ENCODE peak calls at places on chromosomes 3 and 15, in six cellular contexts. One of them, this sample, is unnamed.

GRCh38 chr3:99586680-99587079 is 51.7 kb upstream of the COL8A1 start:
- DNase-seq in heart left ventricle: no peak
- DNase-seq in cardiac muscle cell: no peak
- DNase-seq in suprapubic skin: no peak
- DNase-seq in fibroblast of lung: peak; percentile 25
- DNase-seq in lower lobe of right lung: no peak
- DNase-seq in this sample: no peak

GRCh38 chr15:101562428-101563059 is 73.0 kb upstream of the PCSK6 start:
- DNase-seq in heart left ventricle: no peak
- DNase-seq in cardiac muscle cell: no peak
- DNase-seq in suprapubic skin: no peak
- DNase-seq in fibroblast of lung: no peak
- DNase-seq in lower lobe of right lung: no peak
- DNase-seq in this sample: peak; percentile 14

GRCh38 chr15:50458301-50458700 is 34.1 kb downstream of the USP8 start:
- DNase-seq in heart left ventricle: no peak
- DNase-seq in cardiac muscle cell: peak; percentile 34
- DNase-seq in suprapubic skin: no peak
- DNase-seq in fibroblast of lung: peak; percentile 55
- DNase-seq in lower lobe of right lung: no peak
- DNase-seq in this sample: no peak

GRCh38 chr3:143433787-143434378 is 314.3 kb downstream of the CHST2 start:
- DNase-seq in heart left ventricle: no peak
- DNase-seq in cardiac muscle cell: no peak
- DNase-seq in suprapubic skin: no peak
- DNase-seq in fibroblast of lung: no peak
- DNase-seq in lower lobe of right lung: no peak
- DNase-seq in this sample: peak; percentile 42

GRCh38 chr15:97902140-97902780 is 58.2 kb upstream of the ARRDC4 start:
- DNase-seq in heart left ventricle: no peak
- DNase-seq in cardiac muscle cell: peak; percentile 15
- DNase-seq in suprapubic skin: no peak
- DNase-seq in fibroblast of lung: no peak
- DNase-seq in lower lobe of right lung: no peak
- DNase-seq in this sample: no peak

GRCh38 chr3:53102601-53103147 is 27.6 kb downstream of the RFT1 start:
- DNase-seq in heart left ventricle: no peak
- DNase-seq in cardiac muscle cell: no peak
- DNase-seq in suprapubic skin: no peak
- DNase-seq in fibroblast of lung: no peak
- DNase-seq in lower lobe of right lung: no peak
- DNase-seq in this sample: no peak

GRCh38 chr3:168034152-168034928 is 61.4 kb downstream of the GOLIM4 start:
- DNase-seq in heart left ventricle: no peak
- DNase-seq in cardiac muscle cell: peak; percentile 64
- DNase-seq in suprapubic skin: no peak
- DNase-seq in fibroblast of lung: peak; percentile 76
- DNase-seq in lower lobe of right lung: no peak
- DNase-seq in this sample: no peak

GRCh38 chr3:158105124-158105709 is 1.0 kb downstream of the SHOX2 start:
- DNase-seq in heart left ventricle: peak; percentile 17
- DNase-seq in cardiac muscle cell: no peak
- DNase-seq in suprapubic skin: peak; percentile 64
- DNase-seq in fibroblast of lung: no peak
- DNase-seq in lower lobe of right lung: no peak
- DNase-seq in this sample: no peak

GRCh38 chr15:65400760-65401606 is 21.8 kb downstream of the IGDCC4 start:
- DNase-seq in heart left ventricle: peak; percentile 45
- DNase-seq in cardiac muscle cell: peak; percentile 82
- DNase-seq in suprapubic skin: no peak
- DNase-seq in fibroblast of lung: peak; percentile 63
- DNase-seq in lower lobe of right lung: peak; percentile 63
- DNase-seq in this sample: peak; percentile 66

GRCh38 chr15:76840830-76841460 is 64.2 kb downstream of the SCAPER start:
- DNase-seq in heart left ventricle: no peak
- DNase-seq in cardiac muscle cell: peak; percentile 68
- DNase-seq in suprapubic skin: no peak
- DNase-seq in fibroblast of lung: peak; percentile 32
- DNase-seq in lower lobe of right lung: no peak
- DNase-seq in this sample: no peak

GRCh38 chr3:15581471-15582394 is 19.6 kb downstream of the HACL1 start:
- DNase-seq in heart left ventricle: no peak
- DNase-seq in cardiac muscle cell: no peak
- DNase-seq in suprapubic skin: no peak
- DNase-seq in fibroblast of lung: no peak
- DNase-seq in lower lobe of right lung: no peak
- DNase-seq in this sample: no peak

GRCh38 chr3:24069045-24069444 is 124.0 kb downstream of the NR1D2 start:
- DNase-seq in heart left ventricle: no peak
- DNase-seq in cardiac muscle cell: peak; percentile 25
- DNase-seq in suprapubic skin: no peak
- DNase-seq in fibroblast of lung: no peak
- DNase-seq in lower lobe of right lung: no peak
- DNase-seq in this sample: no peak

GRCh38 chr15:67834593-67835348 is 5.1 kb downstream of the RNU6-1 start:
- DNase-seq in heart left ventricle: no peak
- DNase-seq in cardiac muscle cell: no peak
- DNase-seq in suprapubic skin: peak; percentile 70
- DNase-seq in fibroblast of lung: no peak
- DNase-seq in lower lobe of right lung: no peak
- DNase-seq in this sample: no peak

GRCh38 chr3:119891944-119892721 is 110.2 kb downstream of the NR1I2 start:
- DNase-seq in heart left ventricle: peak; percentile 45
- DNase-seq in cardiac muscle cell: peak; percentile 87
- DNase-seq in suprapubic skin: no peak
- DNase-seq in fibroblast of lung: peak; percentile 63
- DNase-seq in lower lobe of right lung: no peak
- DNase-seq in this sample: peak; percentile 48

GRCh38 chr15:41888662-41889253 is 5.1 kb downstream of the SPTBN5 start:
- DNase-seq in heart left ventricle: no peak
- DNase-seq in cardiac muscle cell: no peak
- DNase-seq in suprapubic skin: no peak
- DNase-seq in fibroblast of lung: no peak
- DNase-seq in lower lobe of right lung: no peak
- DNase-seq in this sample: no peak

GRCh38 chr15:49058559-49058958 is 12.3 kb upstream of the SECISBP2L start:
- DNase-seq in heart left ventricle: no peak
- DNase-seq in cardiac muscle cell: no peak
- DNase-seq in suprapubic skin: no peak
- DNase-seq in fibroblast of lung: no peak
- DNase-seq in lower lobe of right lung: no peak
- DNase-seq in this sample: no peak

GRCh38 chr3:22319446-22319845 is 568.4 kb upstream of the ZNF385D start:
- DNase-seq in heart left ventricle: no peak
- DNase-seq in cardiac muscle cell: peak; percentile 11
- DNase-seq in suprapubic skin: no peak
- DNase-seq in fibroblast of lung: peak; percentile 2
- DNase-seq in lower lobe of right lung: no peak
- DNase-seq in this sample: no peak

GRCh38 chr15:39594764-39595620 is 14.1 kb downstream of the THBS1 start:
- DNase-seq in heart left ventricle: no peak
- DNase-seq in cardiac muscle cell: peak; percentile 39
- DNase-seq in suprapubic skin: no peak
- DNase-seq in fibroblast of lung: peak; percentile 63
- DNase-seq in lower lobe of right lung: no peak
- DNase-seq in this sample: no peak

GRCh38 chr3:134364061-134364935 is 9.9 kb downstream of the AMOTL2 start:
- DNase-seq in heart left ventricle: peak; percentile 94
- DNase-seq in cardiac muscle cell: peak; percentile 99
- DNase-seq in suprapubic skin: peak; percentile 95
- DNase-seq in fibroblast of lung: peak; percentile 98
- DNase-seq in lower lobe of right lung: peak; percentile 94
- DNase-seq in this sample: peak; percentile 87

GRCh38 chr3:188407158-188407880 is 253.4 kb downstream of the LPP start:
- DNase-seq in heart left ventricle: no peak
- DNase-seq in cardiac muscle cell: no peak
- DNase-seq in suprapubic skin: no peak
- DNase-seq in fibroblast of lung: peak; percentile 59
- DNase-seq in lower lobe of right lung: no peak
- DNase-seq in this sample: no peak

GRCh38 chr3:140499114-140499757 is 178.6 kb upstream of the TRIM42 start:
- DNase-seq in heart left ventricle: no peak
- DNase-seq in cardiac muscle cell: peak; percentile 6
- DNase-seq in suprapubic skin: no peak
- DNase-seq in fibroblast of lung: peak; percentile 23
- DNase-seq in lower lobe of right lung: no peak
- DNase-seq in this sample: no peak

GRCh38 chr3:150319900-150320299 is 88.2 kb upstream of the TSC22D2 start:
- DNase-seq in heart left ventricle: no peak
- DNase-seq in cardiac muscle cell: peak; percentile 75
- DNase-seq in suprapubic skin: no peak
- DNase-seq in fibroblast of lung: peak; percentile 98
- DNase-seq in lower lobe of right lung: no peak
- DNase-seq in this sample: no peak

GRCh38 chr15:32774022-32774421 is 56.2 kb downstream of the GREM1 start:
- DNase-seq in heart left ventricle: no peak
- DNase-seq in cardiac muscle cell: peak; percentile 53
- DNase-seq in suprapubic skin: no peak
- DNase-seq in fibroblast of lung: peak; percentile 96
- DNase-seq in lower lobe of right lung: no peak
- DNase-seq in this sample: no peak

GRCh38 chr3:185978516-185978915 is 40.7 kb upstream of the TRA2B start:
- DNase-seq in heart left ventricle: no peak
- DNase-seq in cardiac muscle cell: no peak
- DNase-seq in suprapubic skin: no peak
- DNase-seq in fibroblast of lung: no peak
- DNase-seq in lower lobe of right lung: no peak
- DNase-seq in this sample: no peak

GRCh38 chr3:8518138-8518537 is 16.5 kb downstream of the LMCD1 start:
- DNase-seq in heart left ventricle: no peak
- DNase-seq in cardiac muscle cell: peak; percentile 52
- DNase-seq in suprapubic skin: no peak
- DNase-seq in fibroblast of lung: peak; percentile 85
- DNase-seq in lower lobe of right lung: no peak
- DNase-seq in this sample: no peak

GRCh38 chr3:168796339-168796738 is 700.6 kb upstream of the GOLIM4 start:
- DNase-seq in heart left ventricle: no peak
- DNase-seq in cardiac muscle cell: no peak
- DNase-seq in suprapubic skin: no peak
- DNase-seq in fibroblast of lung: no peak
- DNase-seq in lower lobe of right lung: no peak
- DNase-seq in this sample: no peak

GRCh38 chr15:61367953-61368352 is 138.9 kb upstream of the RORA start:
- DNase-seq in heart left ventricle: no peak
- DNase-seq in cardiac muscle cell: no peak
- DNase-seq in suprapubic skin: no peak
- DNase-seq in fibroblast of lung: no peak
- DNase-seq in lower lobe of right lung: no peak
- DNase-seq in this sample: no peak

GRCh38 chr3:44066806-44067205 is 174.9 kb upstream of the TOPAZ1 start:
- DNase-seq in heart left ventricle: no peak
- DNase-seq in cardiac muscle cell: no peak
- DNase-seq in suprapubic skin: no peak
- DNase-seq in fibroblast of lung: no peak
- DNase-seq in lower lobe of right lung: no peak
- DNase-seq in this sample: no peak

GRCh38 chr3:101675709-101676218 is 1.2 kb downstream of the ZBTB11 start:
- DNase-seq in heart left ventricle: peak; percentile 46
- DNase-seq in cardiac muscle cell: no peak
- DNase-seq in suprapubic skin: peak; percentile 80
- DNase-seq in fibroblast of lung: no peak
- DNase-seq in lower lobe of right lung: peak; percentile 66
- DNase-seq in this sample: peak; percentile 50

GRCh38 chr3:101677436-101678286 is 729 bp upstream of the ZBTB11 start:
- DNase-seq in heart left ventricle: no peak
- DNase-seq in cardiac muscle cell: no peak
- DNase-seq in suprapubic skin: peak; percentile 68
- DNase-seq in fibroblast of lung: no peak
- DNase-seq in lower lobe of right lung: no peak
- DNase-seq in this sample: no peak

GRCh38 chr3:101676765-101677435 is at the start of gene ZBTB11:
- DNase-seq in heart left ventricle: peak; percentile 100
- DNase-seq in cardiac muscle cell: peak; percentile 100
- DNase-seq in suprapubic skin: peak; percentile 100
- DNase-seq in fibroblast of lung: peak; percentile 100
- DNase-seq in lower lobe of right lung: peak; percentile 99
- DNase-seq in this sample: peak; percentile 100

GRCh38 chr3:101674518-101674917 is 2.4 kb downstream of the ZBTB11 start:
- DNase-seq in heart left ventricle: no peak
- DNase-seq in cardiac muscle cell: no peak
- DNase-seq in suprapubic skin: no peak
- DNase-seq in fibroblast of lung: no peak
- DNase-seq in lower lobe of right lung: no peak
- DNase-seq in this sample: no peak

DNA sequence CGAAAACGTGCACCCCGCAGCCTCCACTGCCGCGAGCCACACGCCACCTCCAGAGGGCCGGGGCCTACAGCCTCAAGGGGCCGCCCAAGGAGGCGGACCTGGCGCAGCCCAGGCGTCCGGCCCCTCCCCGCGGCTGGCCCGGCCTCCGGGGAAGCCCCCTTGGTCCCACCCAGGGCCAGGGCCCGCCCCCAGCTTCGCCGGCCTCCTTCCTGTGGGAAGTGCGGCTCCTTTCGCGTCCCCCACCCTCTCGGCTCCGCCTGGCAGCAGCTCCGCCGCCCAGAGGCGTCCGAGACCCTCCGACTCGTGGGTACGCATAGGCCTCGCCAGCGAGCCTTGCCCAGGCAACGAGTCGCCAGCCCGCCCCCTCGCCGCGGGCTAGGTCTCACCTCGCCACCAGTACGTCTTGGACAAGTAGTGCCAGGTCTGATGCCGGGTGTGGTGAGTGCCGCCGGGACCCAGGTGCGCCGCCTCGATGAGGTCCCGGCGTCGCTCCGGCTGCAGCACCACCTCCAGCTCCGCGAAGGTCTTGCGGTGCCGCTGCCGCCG is 640 bp downstream of the ZBTB11 start:
- DNase-seq in heart left ventricle: peak; percentile 97
- DNase-seq in cardiac muscle cell: peak; percentile 98
- DNase-seq in suprapubic skin: peak; percentile 96
- DNase-seq in fibroblast of lung: peak; percentile 96
- DNase-seq in lower lobe of right lung: peak; percentile 96
- DNase-seq in this sample: peak; percentile 95
- H3K36me3 ChIP-seq in heart left ventricle: peaks cover 21% of the 10 kb centered on the region
- H3K36me3 ChIP-seq in cardiac muscle cell: peaks cover 19% of the 10 kb centered on the region
- H3K36me3 ChIP-seq in suprapubic skin: peaks cover 19% of the 10 kb centered on the region
- H3K36me3 ChIP-seq in fibroblast of lung: peaks cover 7% of the 10 kb centered on the region
- H3K36me3 ChIP-seq in lower lobe of right lung: peaks cover 34% of the 10 kb centered on the region
- H3K36me3 ChIP-seq in this sample: peaks cover 2% of the 10 kb centered on the region

GRCh38 chr3:109224333-109224732 is 87.8 kb downstream of the C3orf85 start:
- DNase-seq in heart left ventricle: no peak
- DNase-seq in cardiac muscle cell: peak; percentile 15
- DNase-seq in suprapubic skin: no peak
- DNase-seq in fibroblast of lung: no peak
- DNase-seq in lower lobe of right lung: no peak
- DNase-seq in this sample: peak; percentile 65
- TF ChIP-seq CTCF in heart left ventricle: no peak
- TF ChIP-seq CTCF in cardiac muscle cell: peak; percentile 24
- TF ChIP-seq CTCF in suprapubic skin: no peak
- TF ChIP-seq CTCF in fibroblast of lung: no peak
- TF ChIP-seq CTCF in lower lobe of right lung: peak; percentile 18
- TF ChIP-seq CTCF in this sample: peak; percentile 45

GRCh38 chr3:13262493-13263211 is 157.5 kb downstream of the NUP210 start:
- DNase-seq in heart left ventricle: peak; percentile 45
- DNase-seq in cardiac muscle cell: peak; percentile 46
- DNase-seq in suprapubic skin: no peak
- DNase-seq in fibroblast of lung: no peak
- DNase-seq in lower lobe of right lung: no peak
- DNase-seq in this sample: no peak
- H3K4me1 ChIP-seq in heart left ventricle: peaks cover 12% of the 10 kb centered on the region
- H3K4me1 ChIP-seq in cardiac muscle cell: peaks cover 42% of the 10 kb centered on the region
- H3K4me1 ChIP-seq in suprapubic skin: peaks cover 7% of the 10 kb centered on the region
- H3K4me1 ChIP-seq in fibroblast of lung: no peaks in the 10 kb centered on the region
- H3K4me1 ChIP-seq in lower lobe of right lung: no peaks in the 10 kb centered on the region
- H3K4me1 ChIP-seq in this sample: no peaks in the 10 kb centered on the region

GRCh38 chr15:75355369-75355768 is 8.5 kb downstream of the NEIL1 start:
- DNase-seq in heart left ventricle: no peak
- DNase-seq in cardiac muscle cell: no peak
- DNase-seq in suprapubic skin: no peak
- DNase-seq in fibroblast of lung: no peak
- DNase-seq in lower lobe of right lung: no peak
- DNase-seq in this sample: no peak
- H3K36me3 ChIP-seq in heart left ventricle: peaks cover 56% of the 10 kb centered on the region
- H3K36me3 ChIP-seq in cardiac muscle cell: peaks cover 4% of the 10 kb centered on the region
- H3K36me3 ChIP-seq in suprapubic skin: peaks cover 57% of the 10 kb centered on the region
- H3K36me3 ChIP-seq in fibroblast of lung: peaks cover 18% of the 10 kb centered on the region
- H3K36me3 ChIP-seq in lower lobe of right lung: peaks cover 61% of the 10 kb centered on the region
- H3K36me3 ChIP-seq in this sample: no peaks in the 10 kb centered on the region

This sample was measured in colonic mucosa.